ENCODE peak calls at places on chromosome 3, in seven cellular contexts. One of them, this sample, is unnamed. For H3K4me1, the result is how much of the 10 kb centered on the place peaks cover.

GRCh38 chr3:50297896-50298725 is 1.1 kb downstream of the HYAL3 start:
- DNase-seq in endodermal cell: peak
- DNase-seq in A549: peak
- DNase-seq in effector memory CD4-positive, alpha-beta T cell: no peak
- DNase-seq in neural progenitor cell: peak
- DNase-seq in CD8-positive, alpha-beta T cell: no peak
- DNase-seq in CD8-positive, alpha-beta memory T cell: no peak
- DNase-seq in this sample: peak

GRCh38 chr3:4994823-4995499 is 15.7 kb downstream of the BHLHE40 start:
- DNase-seq in endodermal cell: peak
- DNase-seq in A549: no peak
- DNase-seq in effector memory CD4-positive, alpha-beta T cell: no peak
- DNase-seq in neural progenitor cell: no peak
- DNase-seq in CD8-positive, alpha-beta T cell: no peak
- DNase-seq in CD8-positive, alpha-beta memory T cell: no peak
- DNase-seq in this sample: no peak

GRCh38 chr3:21436846-21437245 is 314.2 kb downstream of the ZNF385D start:
- DNase-seq in endodermal cell: no peak
- DNase-seq in A549: no peak
- DNase-seq in effector memory CD4-positive, alpha-beta T cell: no peak
- DNase-seq in neural progenitor cell: peak
- DNase-seq in CD8-positive, alpha-beta T cell: no peak
- DNase-seq in CD8-positive, alpha-beta memory T cell: no peak
- DNase-seq in this sample: no peak

GRCh38 chr3:106333911-106334618 is 465.3 kb upstream of the CBLB start:
- DNase-seq in endodermal cell: no peak
- DNase-seq in A549: no peak
- DNase-seq in effector memory CD4-positive, alpha-beta T cell: no peak
- DNase-seq in neural progenitor cell: no peak
- DNase-seq in CD8-positive, alpha-beta T cell: peak
- DNase-seq in CD8-positive, alpha-beta memory T cell: peak
- DNase-seq in this sample: no peak

GRCh38 chr3:170002829-170003228 is 35.0 kb upstream of the GPR160 start:
- DNase-seq in endodermal cell: no peak
- DNase-seq in A549: no peak
- DNase-seq in effector memory CD4-positive, alpha-beta T cell: no peak
- DNase-seq in neural progenitor cell: no peak
- DNase-seq in CD8-positive, alpha-beta T cell: no peak
- DNase-seq in CD8-positive, alpha-beta memory T cell: no peak
- DNase-seq in this sample: peak

GRCh38 chr3:62553811-62554210 is 180.5 kb upstream of the FEZF2 start:
- DNase-seq in endodermal cell: no peak
- DNase-seq in A549: no peak
- DNase-seq in effector memory CD4-positive, alpha-beta T cell: no peak
- DNase-seq in neural progenitor cell: no peak
- DNase-seq in CD8-positive, alpha-beta T cell: no peak
- DNase-seq in CD8-positive, alpha-beta memory T cell: no peak
- DNase-seq in this sample: no peak

GRCh38 chr3:79204351-79204750 is 563.4 kb downstream of the ROBO1 start:
- DNase-seq in endodermal cell: no peak
- DNase-seq in A549: no peak
- DNase-seq in effector memory CD4-positive, alpha-beta T cell: no peak
- DNase-seq in neural progenitor cell: peak
- DNase-seq in CD8-positive, alpha-beta T cell: no peak
- DNase-seq in CD8-positive, alpha-beta memory T cell: no peak
- DNase-seq in this sample: no peak

GRCh38 chr3:97914390-97914789 is 57.8 kb downstream of the RIOX2 start:
- DNase-seq in endodermal cell: no peak
- DNase-seq in A549: no peak
- DNase-seq in effector memory CD4-positive, alpha-beta T cell: no peak
- DNase-seq in neural progenitor cell: no peak
- DNase-seq in CD8-positive, alpha-beta T cell: no peak
- DNase-seq in CD8-positive, alpha-beta memory T cell: no peak
- DNase-seq in this sample: no peak

GRCh38 chr3:141345951-141346817 is 22.1 kb upstream of the ZBTB38 start:
- DNase-seq in endodermal cell: no peak
- DNase-seq in A549: no peak
- DNase-seq in effector memory CD4-positive, alpha-beta T cell: no peak
- DNase-seq in neural progenitor cell: no peak
- DNase-seq in CD8-positive, alpha-beta T cell: no peak
- DNase-seq in CD8-positive, alpha-beta memory T cell: no peak
- DNase-seq in this sample: no peak

GRCh38 chr3:42476225-42477160 is 25.9 kb upstream of the VIPR1 start:
- DNase-seq in endodermal cell: no peak
- DNase-seq in A549: no peak
- DNase-seq in effector memory CD4-positive, alpha-beta T cell: no peak
- DNase-seq in neural progenitor cell: no peak
- DNase-seq in CD8-positive, alpha-beta T cell: no peak
- DNase-seq in CD8-positive, alpha-beta memory T cell: no peak
- DNase-seq in this sample: no peak

GRCh38 chr3:195754141-195754540 is 33.4 kb downstream of the MUC20 start:
- DNase-seq in endodermal cell: no peak
- DNase-seq in A549: no peak
- DNase-seq in effector memory CD4-positive, alpha-beta T cell: no peak
- DNase-seq in neural progenitor cell: no peak
- DNase-seq in CD8-positive, alpha-beta T cell: no peak
- DNase-seq in CD8-positive, alpha-beta memory T cell: no peak
- DNase-seq in this sample: no peak

GRCh38 chr3:154708554-154708953 is 278.6 kb upstream of the GPR149 start:
- DNase-seq in endodermal cell: no peak
- DNase-seq in A549: no peak
- DNase-seq in effector memory CD4-positive, alpha-beta T cell: no peak
- DNase-seq in neural progenitor cell: no peak
- DNase-seq in CD8-positive, alpha-beta T cell: no peak
- DNase-seq in CD8-positive, alpha-beta memory T cell: no peak
- DNase-seq in this sample: no peak

GRCh38 chr3:43155464-43156121 is 49.7 kb upstream of the POMGNT2 start:
- DNase-seq in endodermal cell: peak
- DNase-seq in A549: peak
- DNase-seq in effector memory CD4-positive, alpha-beta T cell: no peak
- DNase-seq in neural progenitor cell: peak
- DNase-seq in CD8-positive, alpha-beta T cell: no peak
- DNase-seq in CD8-positive, alpha-beta memory T cell: no peak
- DNase-seq in this sample: no peak

GRCh38 chr3:196774191-196774820 is 34.6 kb downstream of the PAK2 start:
- DNase-seq in endodermal cell: no peak
- DNase-seq in A549: no peak
- DNase-seq in effector memory CD4-positive, alpha-beta T cell: no peak
- DNase-seq in neural progenitor cell: no peak
- DNase-seq in CD8-positive, alpha-beta T cell: no peak
- DNase-seq in CD8-positive, alpha-beta memory T cell: no peak
- DNase-seq in this sample: no peak

GRCh38 chr3:192433704-192434103 is 293.6 kb downstream of the FGF12 start:
- DNase-seq in endodermal cell: no peak
- DNase-seq in A549: peak
- DNase-seq in effector memory CD4-positive, alpha-beta T cell: no peak
- DNase-seq in neural progenitor cell: no peak
- DNase-seq in CD8-positive, alpha-beta T cell: no peak
- DNase-seq in CD8-positive, alpha-beta memory T cell: no peak
- DNase-seq in this sample: no peak

GRCh38 chr3:39707314-39707909 is 102.0 kb upstream of the MYRIP start:
- DNase-seq in endodermal cell: no peak
- DNase-seq in A549: peak
- DNase-seq in effector memory CD4-positive, alpha-beta T cell: no peak
- DNase-seq in neural progenitor cell: peak
- DNase-seq in CD8-positive, alpha-beta T cell: no peak
- DNase-seq in CD8-positive, alpha-beta memory T cell: no peak
- DNase-seq in this sample: peak

GRCh38 chr3:13828501-13828900 is 51.4 kb downstream of the WNT7A start:
- DNase-seq in endodermal cell: no peak
- DNase-seq in A549: no peak
- DNase-seq in effector memory CD4-positive, alpha-beta T cell: no peak
- DNase-seq in neural progenitor cell: no peak
- DNase-seq in CD8-positive, alpha-beta T cell: no peak
- DNase-seq in CD8-positive, alpha-beta memory T cell: no peak
- DNase-seq in this sample: no peak

GRCh38 chr3:144900366-144900765 is 928.7 kb downstream of the DIPK2A start:
- DNase-seq in endodermal cell: no peak
- DNase-seq in A549: no peak
- DNase-seq in effector memory CD4-positive, alpha-beta T cell: no peak
- DNase-seq in neural progenitor cell: no peak
- DNase-seq in CD8-positive, alpha-beta T cell: no peak
- DNase-seq in CD8-positive, alpha-beta memory T cell: no peak
- DNase-seq in this sample: no peak

GRCh38 chr3:57127849-57128566 is 37.1 kb downstream of the IL17RD start:
- DNase-seq in endodermal cell: no peak
- DNase-seq in A549: no peak
- DNase-seq in effector memory CD4-positive, alpha-beta T cell: no peak
- DNase-seq in neural progenitor cell: no peak
- DNase-seq in CD8-positive, alpha-beta T cell: no peak
- DNase-seq in CD8-positive, alpha-beta memory T cell: no peak
- DNase-seq in this sample: no peak

GRCh38 chr3:142886938-142887337 is 1.9 kb downstream of the PCOLCE2 start:
- DNase-seq in endodermal cell: no peak
- DNase-seq in A549: no peak
- DNase-seq in effector memory CD4-positive, alpha-beta T cell: no peak
- DNase-seq in neural progenitor cell: no peak
- DNase-seq in CD8-positive, alpha-beta T cell: no peak
- DNase-seq in CD8-positive, alpha-beta memory T cell: no peak
- DNase-seq in this sample: no peak

GRCh38 chr3:131402391-131403039 is 20.9 kb downstream of the NUDT16 start:
- DNase-seq in endodermal cell: no peak
- DNase-seq in A549: no peak
- DNase-seq in effector memory CD4-positive, alpha-beta T cell: no peak
- DNase-seq in neural progenitor cell: no peak
- DNase-seq in CD8-positive, alpha-beta T cell: no peak
- DNase-seq in CD8-positive, alpha-beta memory T cell: no peak
- DNase-seq in this sample: no peak

GRCh38 chr3:101179637-101180036 is 140.7 kb downstream of the IMPG2 start:
- DNase-seq in endodermal cell: no peak
- DNase-seq in A549: no peak
- DNase-seq in effector memory CD4-positive, alpha-beta T cell: no peak
- DNase-seq in neural progenitor cell: no peak
- DNase-seq in CD8-positive, alpha-beta T cell: no peak
- DNase-seq in CD8-positive, alpha-beta memory T cell: no peak
- DNase-seq in this sample: no peak

GRCh38 chr3:110352841-110353595 is 718.6 kb upstream of the NECTIN3 start:
- DNase-seq in endodermal cell: no peak
- DNase-seq in A549: no peak
- DNase-seq in effector memory CD4-positive, alpha-beta T cell: no peak
- DNase-seq in neural progenitor cell: no peak
- DNase-seq in CD8-positive, alpha-beta T cell: no peak
- DNase-seq in CD8-positive, alpha-beta memory T cell: no peak
- DNase-seq in this sample: no peak

GRCh38 chr3:168933614-168934013 is 729.9 kb downstream of the MECOM start:
- DNase-seq in endodermal cell: no peak
- DNase-seq in A549: no peak
- DNase-seq in effector memory CD4-positive, alpha-beta T cell: no peak
- DNase-seq in neural progenitor cell: no peak
- DNase-seq in CD8-positive, alpha-beta T cell: no peak
- DNase-seq in CD8-positive, alpha-beta memory T cell: no peak
- DNase-seq in this sample: no peak

GRCh38 chr3:133691410-133692107 is 29.8 kb upstream of the TOPBP1 start:
- DNase-seq in endodermal cell: no peak
- DNase-seq in A549: no peak
- DNase-seq in effector memory CD4-positive, alpha-beta T cell: no peak
- DNase-seq in neural progenitor cell: no peak
- DNase-seq in CD8-positive, alpha-beta T cell: no peak
- DNase-seq in CD8-positive, alpha-beta memory T cell: no peak
- DNase-seq in this sample: no peak

GRCh38 chr3:12253521-12253920 is 35.3 kb upstream of the PPARG start:
- DNase-seq in endodermal cell: no peak
- DNase-seq in A549: no peak
- DNase-seq in effector memory CD4-positive, alpha-beta T cell: no peak
- DNase-seq in neural progenitor cell: no peak
- DNase-seq in CD8-positive, alpha-beta T cell: no peak
- DNase-seq in CD8-positive, alpha-beta memory T cell: no peak
- DNase-seq in this sample: no peak
- H3K27ac ChIP-seq in endodermal cell: no peak
- H3K27ac ChIP-seq in A549: no peak
- H3K27ac ChIP-seq in effector memory CD4-positive, alpha-beta T cell: no peak
- H3K27ac ChIP-seq in neural progenitor cell: no peak
- H3K27ac ChIP-seq in CD8-positive, alpha-beta T cell: no peak
- H3K27ac ChIP-seq in CD8-positive, alpha-beta memory T cell: no peak
- H3K27ac ChIP-seq in this sample: no peak

GRCh38 chr3:45606991-45607712 is 12.6 kb downstream of the LIMD1 start:
- DNase-seq in endodermal cell: no peak
- DNase-seq in A549: no peak
- DNase-seq in effector memory CD4-positive, alpha-beta T cell: no peak
- DNase-seq in neural progenitor cell: no peak
- DNase-seq in CD8-positive, alpha-beta T cell: no peak
- DNase-seq in CD8-positive, alpha-beta memory T cell: no peak
- DNase-seq in this sample: no peak
- H3K4me1 ChIP-seq in endodermal cell: under half
- H3K4me1 ChIP-seq in A549: half or more
- H3K4me1 ChIP-seq in effector memory CD4-positive, alpha-beta T cell: under half
- H3K4me1 ChIP-seq in neural progenitor cell: under half
- H3K4me1 ChIP-seq in CD8-positive, alpha-beta T cell: under half
- H3K4me1 ChIP-seq in CD8-positive, alpha-beta memory T cell: under half
- H3K4me1 ChIP-seq in this sample: under half

GRCh38 chr3:116445291-116445841 is at the start of gene LSAMP:
- DNase-seq in endodermal cell: peak
- DNase-seq in A549: no peak
- DNase-seq in effector memory CD4-positive, alpha-beta T cell: no peak
- DNase-seq in neural progenitor cell: peak
- DNase-seq in CD8-positive, alpha-beta T cell: no peak
- DNase-seq in CD8-positive, alpha-beta memory T cell: no peak
- DNase-seq in this sample: no peak

GRCh38 chr3:116444099-116444700 is 1.1 kb downstream of the LSAMP start:
- DNase-seq in endodermal cell: no peak
- DNase-seq in A549: no peak
- DNase-seq in effector memory CD4-positive, alpha-beta T cell: no peak
- DNase-seq in neural progenitor cell: peak
- DNase-seq in CD8-positive, alpha-beta T cell: no peak
- DNase-seq in CD8-positive, alpha-beta memory T cell: no peak
- DNase-seq in this sample: no peak

GRCh38 chr3:116446037-116446436 is 750 bp upstream of the LSAMP start:
- DNase-seq in endodermal cell: no peak
- DNase-seq in A549: no peak
- DNase-seq in effector memory CD4-positive, alpha-beta T cell: no peak
- DNase-seq in neural progenitor cell: no peak
- DNase-seq in CD8-positive, alpha-beta T cell: no peak
- DNase-seq in CD8-positive, alpha-beta memory T cell: no peak
- DNase-seq in this sample: no peak

GRCh38 chr3:116443096-116443793 is 2.0 kb downstream of the LSAMP start:
- DNase-seq in endodermal cell: peak
- DNase-seq in A549: no peak
- DNase-seq in effector memory CD4-positive, alpha-beta T cell: no peak
- DNase-seq in neural progenitor cell: peak
- DNase-seq in CD8-positive, alpha-beta T cell: no peak
- DNase-seq in CD8-positive, alpha-beta memory T cell: no peak
- DNase-seq in this sample: no peak

GRCh38 chr3:116444819-116445290 is 432 bp downstream of the LSAMP start:
- DNase-seq in endodermal cell: peak
- DNase-seq in A549: no peak
- DNase-seq in effector memory CD4-positive, alpha-beta T cell: no peak
- DNase-seq in neural progenitor cell: peak
- DNase-seq in CD8-positive, alpha-beta T cell: no peak
- DNase-seq in CD8-positive, alpha-beta memory T cell: no peak
- DNase-seq in this sample: no peak
- H3K27ac ChIP-seq in endodermal cell: peak
- H3K27ac ChIP-seq in A549: no peak
- H3K27ac ChIP-seq in effector memory CD4-positive, alpha-beta T cell: no peak
- H3K27ac ChIP-seq in neural progenitor cell: peak
- H3K27ac ChIP-seq in CD8-positive, alpha-beta T cell: no peak
- H3K27ac ChIP-seq in CD8-positive, alpha-beta memory T cell: no peak
- H3K27ac ChIP-seq in this sample: no peak

DNA sequence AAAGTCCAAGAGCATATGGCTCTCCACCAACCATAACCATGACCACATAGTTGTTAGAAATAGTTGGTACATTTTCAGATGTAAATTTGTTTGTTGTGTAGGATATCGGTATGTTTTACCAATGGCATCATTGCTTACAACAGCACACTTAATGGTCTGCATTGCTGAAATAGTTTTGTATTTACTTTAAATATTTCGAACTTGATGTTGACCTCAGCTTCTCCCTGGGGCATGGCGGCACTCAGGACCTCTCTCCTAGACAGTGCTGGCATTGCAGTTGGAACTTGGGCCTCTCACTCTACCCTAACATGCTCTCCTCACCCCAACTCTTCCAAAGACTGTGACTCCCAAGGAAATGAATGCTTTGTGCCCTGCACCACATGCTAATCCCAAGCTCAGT is 5.0 kb downstream of the SLC22A13 start:
- DNase-seq in endodermal cell: no peak
- DNase-seq in A549: no peak
- DNase-seq in effector memory CD4-positive, alpha-beta T cell: no peak
- DNase-seq in neural progenitor cell: no peak
- DNase-seq in CD8-positive, alpha-beta T cell: no peak
- DNase-seq in CD8-positive, alpha-beta memory T cell: no peak
- DNase-seq in this sample: no peak
- H3K4me1 ChIP-seq in endodermal cell: under half
- H3K4me1 ChIP-seq in A549: under half
- H3K4me1 ChIP-seq in effector memory CD4-positive, alpha-beta T cell: under half
- H3K4me1 ChIP-seq in neural progenitor cell: under half
- H3K4me1 ChIP-seq in CD8-positive, alpha-beta T cell: under half
- H3K4me1 ChIP-seq in CD8-positive, alpha-beta memory T cell: under half
- H3K4me1 ChIP-seq in this sample: under half

This sample was measured in CD4-positive, CD25-positive, alpha-beta regulatory T cell.